ENCODE peak calls at places on chromosomes 12 and 14, in nine cellular contexts. X, T, Y, C, R, M, E, V and U are unnamed samples.

GRCh38 chr12:67916266-67916970 is 72.8 kb upstream of the IFNG-AS1 start:
- DNase-seq in X (no peak), T (no peak), Y (no peak), C (no peak), R (no peak), M (peak), E (peak), V (no peak), U (no peak)

GRCh38 chr12:46555379-46555778 is 182.8 kb upstream of the SLC38A2 start:
- DNase-seq in X (no peak), T (no peak), Y (no peak), C (no peak), R (peak), M (peak), E (peak), V (peak), U (peak)

GRCh38 chr12:16062611-16063010 is 151.5 kb downstream of the DERA start:
- DNase-seq in X (no peak), T (no peak), Y (no peak), C (no peak), R (no peak), M (peak), E (no peak), V (peak), U (peak)

GRCh38 chr12:122862872-122863701 is 27.8 kb downstream of the HIP1R start:
- DNase-seq in X (no peak), T (no peak), Y (no peak), C (peak), R (no peak), M (no peak), E (no peak), V (no peak), U (no peak)

GRCh38 chr12:22529281-22530060 is 14.9 kb downstream of the C2CD5 start:
- DNase-seq in X (peak), T (no peak), Y (peak), C (no peak), R (peak), M (no peak), E (peak), V (peak), U (no peak)

GRCh38 chr14:100093322-100093721 is 28.1 kb downstream of the EVL start:
- DNase-seq in X (no peak), T (no peak), Y (no peak), C (no peak), R (no peak), M (no peak), E (no peak), V (no peak), U (no peak)

GRCh38 chr14:93105362-93105761 is 10.4 kb downstream of the ITPK1 start:
- DNase-seq in X (peak), T (no peak), Y (no peak), C (no peak), R (peak), M (peak), E (peak), V (peak), U (peak)

GRCh38 chr12:26113194-26113654 is 11.6 kb downstream of the BHLHE41 start:
- DNase-seq in X (no peak), T (no peak), Y (no peak), C (no peak), R (no peak), M (no peak), E (no peak), V (no peak), U (no peak)